ENCODE peak calls at places on chromosomes 7 and 10, in seven cellular contexts. G is lung; B is epithelial cell of prostate; L is CD8-positive, alpha-beta memory T cell; W is CD4-positive, CD25-positive, alpha-beta regulatory T cell; U is brain microvascular endothelial cell; F is CD4-positive, alpha-beta memory T cell. Q is an unnamed sample.

GRCh38 chr10:68829952-68830351 is 2.6 kb downstream of the STOX1 start:
- DNase-seq in F (no peak), L (no peak), G (no peak), U (no peak), W (no peak), B (no peak), Q (no peak)

GRCh38 chr10:94357193-94357592 is 5.5 kb downstream of the NOC3L start:
- DNase-seq in W (peak; percentile 47), L (no peak), G (no peak), U (no peak), F (no peak), B (no peak), Q (no peak)

GRCh38 chr10:23053036-23053435 is 42.3 kb upstream of the MSRB2 start:
- DNase-seq in G (peak; percentile 86), W (no peak), F (no peak), U (no peak), B (peak; percentile 39), L (no peak), Q (no peak)

GRCh38 chr7:3559178-3559765 is 258.2 kb downstream of the SDK1 start:
- DNase-seq in U (peak; percentile 85), B (peak; percentile 79), L (no peak), W (no peak), G (no peak), F (no peak), Q (no peak)

GRCh38 chr7:124752310-124752709 is 13.3 kb downstream of the GPR37 start:
- DNase-seq in U (no peak), L (no peak), W (no peak), G (no peak), F (no peak), B (no peak), Q (no peak)

GRCh38 chr10:132912685-132913558 is 29.4 kb downstream of the CFAP46 start:
- DNase-seq in U (no peak), L (no peak), G (no peak), W (no peak), B (no peak), F (no peak), Q (no peak)

GRCh38 chr7:149285581-149285975 is 23.6 kb downstream of the ZNF783 start:
- DNase-seq in F (no peak), W (no peak), G (no peak), L (no peak), U (peak; percentile 20), B (no peak), Q (no peak)

GRCh38 chr7:139681463-139681755 is 96.4 kb downstream of the HIPK2 start:
- DNase-seq in F (no peak), B (no peak), G (no peak), U (no peak), W (no peak), L (no peak), Q (no peak)

GRCh38 chr7:133023370-133024075 is 58.4 kb downstream of the CHCHD3 start:
- DNase-seq in G (no peak), F (no peak), L (no peak), W (no peak), B (no peak), U (no peak), Q (no peak)

GRCh38 chr7:81883801-81884393 is 114.0 kb upstream of the HGF start:
- DNase-seq in F (no peak), G (no peak), U (no peak), W (no peak), L (no peak), B (no peak), Q (no peak)

GRCh38 chr7:141654551-141654950 is 47.4 kb downstream of the DENND11 start:
- DNase-seq in L (peak; percentile 51), W (peak; percentile 90), U (peak; percentile 75), F (peak; percentile 67), G (no peak), B (peak; percentile 16), Q (peak; percentile 10)

GRCh38 chr7:4700577-4701235 is 18.6 kb downstream of the FOXK1 start:
- DNase-seq in U (peak; percentile 98), G (no peak), L (no peak), B (no peak), W (peak; percentile 13), F (no peak), Q (no peak)

GRCh38 chr7:71795373-71795772 is 616.8 kb downstream of the CALN1 start:
- DNase-seq in B (no peak), L (no peak), U (no peak), W (no peak), G (no peak), F (no peak), Q (no peak)

GRCh38 chr7:143285454-143285756 is 647 bp downstream of the TMEM139 start:
- DNase-seq in F (no peak), W (no peak), L (no peak), B (no peak), G (peak; percentile 67), U (no peak), Q (no peak)

GRCh38 chr10:3527869-3528268 is 257.1 kb downstream of the KLF6 start:
- DNase-seq in L (no peak), U (peak; percentile 34), F (no peak), W (no peak), B (no peak), G (no peak), Q (no peak)

GRCh38 chr10:91162050-91162494 is 58.4 kb upstream of the PCGF5 start:
- DNase-seq in G (no peak), U (no peak), F (no peak), W (peak; percentile 28), L (no peak), B (no peak), Q (no peak)

GRCh38 chr7:28124413-28124812 is 56.2 kb downstream of the JAZF1 start:
- DNase-seq in G (no peak), L (no peak), F (no peak), W (peak; percentile 8), B (no peak), U (no peak), Q (no peak)

GRCh38 chr10:115944538-115944937 is 328.5 kb downstream of the GFRA1 start:
- DNase-seq in B (no peak), F (no peak), L (no peak), W (no peak), U (no peak), G (no peak), Q (no peak)

DNA sequence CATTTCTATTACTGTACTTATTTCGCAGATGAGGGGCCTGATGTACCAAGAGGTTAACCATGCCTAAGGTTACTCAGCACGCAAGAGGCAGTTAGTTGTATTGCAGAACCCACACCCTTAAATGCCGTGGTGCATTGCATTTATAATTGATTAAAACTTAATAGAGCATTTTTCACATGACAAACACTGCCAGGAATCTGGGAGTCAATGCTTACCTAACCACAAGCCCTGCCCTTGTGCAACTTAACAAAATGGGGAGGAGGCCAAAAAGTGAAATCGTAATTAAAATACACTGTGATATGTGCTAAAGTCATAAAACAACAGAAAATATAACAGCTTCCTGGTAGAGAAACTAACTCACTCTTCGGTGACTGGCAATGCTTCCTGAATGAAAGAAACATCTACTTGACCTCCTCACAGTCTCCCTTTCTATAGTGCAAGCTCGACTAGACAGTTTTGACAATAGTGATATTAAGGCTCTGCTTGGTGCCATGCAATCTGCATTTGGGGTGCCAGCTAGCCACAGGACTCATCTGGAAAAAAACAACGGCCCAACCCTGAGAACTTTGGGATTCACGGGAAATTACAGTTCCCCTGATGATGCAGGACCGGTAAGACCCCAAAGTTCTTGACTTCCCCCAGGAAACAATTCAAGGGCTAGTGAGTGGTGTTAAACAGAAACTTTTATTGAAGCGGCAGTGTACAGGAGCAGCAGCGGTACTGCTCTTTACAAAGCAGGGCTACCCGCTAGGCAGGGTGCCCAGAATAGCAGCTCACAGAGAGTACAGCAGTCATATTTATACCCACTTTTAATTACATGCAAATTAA is 612.4 kb downstream of the TNS3 start:
- DNase-seq in F (no peak), U (no peak), W (no peak), B (peak; percentile 44), L (no peak), G (no peak), Q (no peak)
- H3K27ac ChIP-seq in F (no peak overlapping the region), U (no peak overlapping the region), W (no peak overlapping the region), B (no peak overlapping the region), L (no peak overlapping the region), G (no peak overlapping the region), Q (no peak overlapping the region)

GRCh38 chr10:120897343-120897742 is 46.2 kb downstream of the WDR11 start:
- DNase-seq in L (no peak), B (no peak), G (no peak), F (no peak), U (no peak), W (peak; percentile 5), Q (no peak)

GRCh38 chr10:120887482-120887881 is 36.3 kb downstream of the WDR11 start:
- DNase-seq in W (no peak), G (no peak), U (no peak), L (no peak), F (no peak), B (no peak), Q (no peak)

DNA sequence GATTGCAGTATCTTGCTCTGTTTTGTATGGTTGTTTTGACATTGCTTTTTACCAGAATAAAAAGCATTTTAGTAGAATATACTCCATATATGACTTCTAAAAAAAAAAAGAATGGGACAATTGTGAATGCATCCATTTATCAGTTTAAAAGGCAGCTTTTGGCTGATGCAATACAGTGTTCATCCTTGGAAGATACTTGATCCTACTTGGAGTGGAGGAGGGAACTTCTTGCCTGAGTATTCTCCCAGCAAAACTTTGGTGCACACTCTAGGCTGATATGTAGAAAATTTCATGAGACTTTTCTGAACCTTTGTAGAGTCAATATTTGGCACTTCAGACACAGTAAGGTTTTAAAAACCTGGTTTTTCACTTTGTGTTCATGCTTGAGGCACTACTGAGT is 40.2 kb downstream of the WDR11 start:
- DNase-seq in F (no peak), W (no peak), B (no peak), G (no peak), U (no peak), L (no peak), Q (no peak)
- H3K27ac ChIP-seq in F (no peak overlapping the region), W (no peak overlapping the region), B (peak overlapping the region; percentile 14), G (no peak overlapping the region), U (no peak overlapping the region), L (no peak overlapping the region), Q (no peak overlapping the region)

GRCh38 chr10:130862626-130863025 is 448.9 kb downstream of the TCERG1L start:
- DNase-seq in B (no peak), W (no peak), F (no peak), U (no peak), G (no peak), L (no peak), Q (no peak)
- H3K27ac ChIP-seq in B (no peak overlapping the region), W (no peak overlapping the region), F (no peak overlapping the region), U (no peak overlapping the region), G (no peak overlapping the region), L (no peak overlapping the region), Q (no peak overlapping the region)

GRCh38 chr10:96290368-96291133 is 13.7 kb upstream of the DNTT start:
- DNase-seq in U (no peak), W (no peak), G (no peak), F (no peak), L (no peak), B (no peak), Q (no peak)

GRCh38 chr10:96295475-96295874 is 8.8 kb upstream of the DNTT start:
- DNase-seq in B (no peak), F (no peak), U (no peak), G (no peak), W (peak; percentile 19), L (no peak), Q (no peak)

GRCh38 chr10:96288151-96288621 is 16.0 kb upstream of the DNTT start:
- DNase-seq in B (no peak), L (no peak), F (no peak), W (peak; percentile 33), U (no peak), G (no peak), Q (no peak)

GRCh38 chr10:96289218-96289910 is 14.9 kb upstream of the DNTT start:
- DNase-seq in L (no peak), G (no peak), F (no peak), U (no peak), B (no peak), W (no peak), Q (no peak)

GRCh38 chr10:96292971-96293909 is 11.0 kb upstream of the DNTT start:
- DNase-seq in U (peak; percentile 15), G (no peak), F (no peak), B (no peak), W (peak; percentile 45), L (no peak), Q (no peak)
- H3K27ac ChIP-seq in U (no peak overlapping the region), G (no peak overlapping the region), F (no peak overlapping the region), B (no peak overlapping the region), W (no peak overlapping the region), L (no peak overlapping the region), Q (no peak overlapping the region)